ENCODE peak calls at places on chromosomes 1 and 21, in eight cellular contexts. One of them, this sample, is unnamed.

GRCh38 chr1:40244138-40244744 is 3.5 kb upstream of the TMCO2 start:
- DNase-seq in MM.1S: no peak
- DNase-seq in AG08396: no peak
- DNase-seq in epithelial cell of prostate: no peak
- DNase-seq in NCI-H446: no peak
- DNase-seq in endothelial cell: no peak
- DNase-seq in iPS-NIHi11: no peak
- DNase-seq in progenitor cell of endocrine pancreas: no peak
- DNase-seq in this sample: no peak

GRCh38 chr1:151846686-151847227 is 6.8 kb downstream of the THEM5 start:
- DNase-seq in AG08396: no peak
- DNase-seq in progenitor cell of endocrine pancreas: no peak
- DNase-seq in iPS-NIHi11: no peak
- DNase-seq in endothelial cell: no peak
- DNase-seq in MM.1S: peak; percentile 68
- DNase-seq in NCI-H446: no peak
- DNase-seq in epithelial cell of prostate: no peak
- DNase-seq in this sample: no peak

GRCh38 chr1:218459878-218460277 is 114.7 kb downstream of the TGFB2 start:
- DNase-seq in progenitor cell of endocrine pancreas: no peak
- DNase-seq in NCI-H446: peak; percentile 59
- DNase-seq in MM.1S: peak; percentile 95
- DNase-seq in endothelial cell: no peak
- DNase-seq in AG08396: peak; percentile 72
- DNase-seq in iPS-NIHi11: peak; percentile 62
- DNase-seq in epithelial cell of prostate: no peak
- DNase-seq in this sample: peak; percentile 47

GRCh38 chr1:230085178-230085515 is 18.1 kb downstream of the GALNT2 start:
- DNase-seq in endothelial cell: no peak
- DNase-seq in progenitor cell of endocrine pancreas: no peak
- DNase-seq in NCI-H446: no peak
- DNase-seq in MM.1S: no peak
- DNase-seq in iPS-NIHi11: no peak
- DNase-seq in epithelial cell of prostate: no peak
- DNase-seq in AG08396: no peak
- DNase-seq in this sample: no peak

GRCh38 chr1:233304489-233305102 is 9.1 kb upstream of the PCNX2 start:
- DNase-seq in MM.1S: peak; percentile 68
- DNase-seq in progenitor cell of endocrine pancreas: no peak
- DNase-seq in endothelial cell: no peak
- DNase-seq in AG08396: peak; percentile 18
- DNase-seq in iPS-NIHi11: no peak
- DNase-seq in epithelial cell of prostate: no peak
- DNase-seq in NCI-H446: peak; percentile 67
- DNase-seq in this sample: no peak

GRCh38 chr21:38990424-38990794 is 184.7 kb downstream of the ETS2 start:
- DNase-seq in iPS-NIHi11: no peak
- DNase-seq in epithelial cell of prostate: no peak
- DNase-seq in AG08396: no peak
- DNase-seq in NCI-H446: no peak
- DNase-seq in endothelial cell: no peak
- DNase-seq in progenitor cell of endocrine pancreas: no peak
- DNase-seq in MM.1S: no peak
- DNase-seq in this sample: no peak

GRCh38 chr1:205668951-205669340 is 11.4 kb downstream of the SLC45A3 start:
- DNase-seq in NCI-H446: no peak
- DNase-seq in endothelial cell: no peak
- DNase-seq in AG08396: no peak
- DNase-seq in epithelial cell of prostate: no peak
- DNase-seq in MM.1S: peak; percentile 32
- DNase-seq in iPS-NIHi11: no peak
- DNase-seq in progenitor cell of endocrine pancreas: no peak
- DNase-seq in this sample: no peak

GRCh38 chr1:5896706-5897105 is 95.5 kb downstream of the NPHP4 start:
- DNase-seq in endothelial cell: no peak
- DNase-seq in AG08396: no peak
- DNase-seq in epithelial cell of prostate: no peak
- DNase-seq in NCI-H446: no peak
- DNase-seq in MM.1S: no peak
- DNase-seq in progenitor cell of endocrine pancreas: no peak
- DNase-seq in iPS-NIHi11: peak; percentile 51
- DNase-seq in this sample: peak; percentile 69

GRCh38 chr1:22323141-22323845 is 128.4 kb upstream of the ZBTB40 start:
- DNase-seq in epithelial cell of prostate: no peak
- DNase-seq in NCI-H446: no peak
- DNase-seq in AG08396: no peak
- DNase-seq in MM.1S: no peak
- DNase-seq in iPS-NIHi11: no peak
- DNase-seq in progenitor cell of endocrine pancreas: no peak
- DNase-seq in endothelial cell: no peak
- DNase-seq in this sample: no peak

GRCh38 chr1:27391511-27392095 is 819 bp upstream of the GPR3 start:
- DNase-seq in iPS-NIHi11: peak; percentile 74
- DNase-seq in NCI-H446: peak; percentile 23
- DNase-seq in progenitor cell of endocrine pancreas: no peak
- DNase-seq in epithelial cell of prostate: no peak
- DNase-seq in MM.1S: no peak
- DNase-seq in endothelial cell: no peak
- DNase-seq in AG08396: peak; percentile 72
- DNase-seq in this sample: peak; percentile 35

GRCh38 chr1:25541889-25542658 is 1.3 kb upstream of the LDLRAP1 start:
- DNase-seq in endothelial cell: no peak
- DNase-seq in NCI-H446: peak; percentile 27
- DNase-seq in MM.1S: no peak
- DNase-seq in AG08396: no peak
- DNase-seq in iPS-NIHi11: no peak
- DNase-seq in epithelial cell of prostate: no peak
- DNase-seq in progenitor cell of endocrine pancreas: no peak
- DNase-seq in this sample: no peak

GRCh38 chr1:151039527-151039926 is 3.1 kb downstream of the BNIPL start:
- DNase-seq in AG08396: no peak
- DNase-seq in iPS-NIHi11: no peak
- DNase-seq in endothelial cell: no peak
- DNase-seq in NCI-H446: no peak
- DNase-seq in MM.1S: no peak
- DNase-seq in epithelial cell of prostate: no peak
- DNase-seq in progenitor cell of endocrine pancreas: no peak
- DNase-seq in this sample: no peak

GRCh38 chr1:12180903-12181302 is 14.1 kb downstream of the TNFRSF1B start:
- DNase-seq in MM.1S: no peak
- DNase-seq in endothelial cell: no peak
- DNase-seq in iPS-NIHi11: no peak
- DNase-seq in epithelial cell of prostate: no peak
- DNase-seq in progenitor cell of endocrine pancreas: no peak
- DNase-seq in AG08396: no peak
- DNase-seq in NCI-H446: no peak
- DNase-seq in this sample: no peak

GRCh38 chr21:46621457-46622182 is 13.9 kb upstream of the PRMT2 start:
- DNase-seq in endothelial cell: no peak
- DNase-seq in MM.1S: no peak
- DNase-seq in NCI-H446: no peak
- DNase-seq in progenitor cell of endocrine pancreas: no peak
- DNase-seq in epithelial cell of prostate: no peak
- DNase-seq in iPS-NIHi11: no peak
- DNase-seq in AG08396: no peak
- DNase-seq in this sample: no peak

GRCh38 chr1:221823149-221823548 is 81.3 kb upstream of the DUSP10 start:
- DNase-seq in iPS-NIHi11: no peak
- DNase-seq in progenitor cell of endocrine pancreas: no peak
- DNase-seq in AG08396: no peak
- DNase-seq in NCI-H446: no peak
- DNase-seq in epithelial cell of prostate: no peak
- DNase-seq in MM.1S: no peak
- DNase-seq in endothelial cell: no peak
- DNase-seq in this sample: no peak

GRCh38 chr1:4825841-4826450 is 171.5 kb downstream of the AJAP1 start:
- DNase-seq in endothelial cell: peak; percentile 17
- DNase-seq in epithelial cell of prostate: no peak
- DNase-seq in AG08396: no peak
- DNase-seq in progenitor cell of endocrine pancreas: no peak
- DNase-seq in iPS-NIHi11: peak; percentile 65
- DNase-seq in MM.1S: no peak
- DNase-seq in NCI-H446: no peak
- DNase-seq in this sample: no peak

GRCh38 chr1:11764519-11764918 is 2.5 kb downstream of the C1orf167 start:
- DNase-seq in AG08396: no peak
- DNase-seq in NCI-H446: no peak
- DNase-seq in iPS-NIHi11: no peak
- DNase-seq in epithelial cell of prostate: no peak
- DNase-seq in endothelial cell: no peak
- DNase-seq in MM.1S: no peak
- DNase-seq in progenitor cell of endocrine pancreas: no peak
- DNase-seq in this sample: no peak

GRCh38 chr1:88612783-88613182 is 71.3 kb upstream of the PKN2 start:
- DNase-seq in iPS-NIHi11: no peak
- DNase-seq in progenitor cell of endocrine pancreas: no peak
- DNase-seq in endothelial cell: no peak
- DNase-seq in epithelial cell of prostate: no peak
- DNase-seq in MM.1S: no peak
- DNase-seq in AG08396: no peak
- DNase-seq in NCI-H446: no peak
- DNase-seq in this sample: no peak

GRCh38 chr1:157073944-157074685 is 25.5 kb downstream of the ETV3L start:
- DNase-seq in progenitor cell of endocrine pancreas: peak; percentile 48
- DNase-seq in endothelial cell: peak; percentile 73
- DNase-seq in iPS-NIHi11: peak; percentile 69
- DNase-seq in epithelial cell of prostate: peak; percentile 24
- DNase-seq in MM.1S: peak; percentile 64
- DNase-seq in NCI-H446: peak; percentile 59
- DNase-seq in AG08396: peak; percentile 63
- DNase-seq in this sample: peak; percentile 45

GRCh38 chr1:16073490-16074104 is at the start of gene FAM131C:
- DNase-seq in iPS-NIHi11: peak; percentile 93
- DNase-seq in AG08396: peak; percentile 88
- DNase-seq in endothelial cell: peak; percentile 44
- DNase-seq in epithelial cell of prostate: no peak
- DNase-seq in NCI-H446: no peak
- DNase-seq in progenitor cell of endocrine pancreas: peak; percentile 42
- DNase-seq in MM.1S: peak; percentile 89
- DNase-seq in this sample: peak; percentile 56

GRCh38 chr21:46425566-46425965 is 33.1 kb upstream of the DIP2A start:
- DNase-seq in MM.1S: no peak
- DNase-seq in endothelial cell: no peak
- DNase-seq in epithelial cell of prostate: no peak
- DNase-seq in progenitor cell of endocrine pancreas: no peak
- DNase-seq in iPS-NIHi11: no peak
- DNase-seq in AG08396: no peak
- DNase-seq in NCI-H446: no peak
- DNase-seq in this sample: no peak

GRCh38 chr1:237054313-237054712 is 12.3 kb downstream of the RYR2 start:
- DNase-seq in endothelial cell: no peak
- DNase-seq in epithelial cell of prostate: no peak
- DNase-seq in NCI-H446: no peak
- DNase-seq in iPS-NIHi11: no peak
- DNase-seq in AG08396: no peak
- DNase-seq in MM.1S: no peak
- DNase-seq in progenitor cell of endocrine pancreas: no peak
- DNase-seq in this sample: no peak

This sample was measured in HAP-1.